ENCODE peak calls at places on chromosomes 3 and 15, in eight cellular contexts. R is HFFc6; B is LoVo; K is left cardiac atrium; Y is stimulated activated CD4-positive, alpha-beta T cell treated with anti-CD3 and anti-CD28 coated beads, Interleukin-15, amount 100 ng/mL, for 1 hour; J is activated T-helper 9 cell treated with anti-CD3 and anti-CD28 coated beads, Interleukin-2, amount 50 U/mL, for 16 hours; U is hepatocyte; H is NCI-H1436. X is an unnamed sample.

GRCh38 chr15:29208352-29208751 is 61.3 kb downstream of the NSMCE3 start:
- DNase-seq in R (no peak), B (no peak), K (no peak), Y (no peak), J (no peak), U (no peak), H (peak; percentile 3), X (no peak)

GRCh38 chr3:155859859-155860258 is 5.6 kb upstream of the SLC33A1 start:
- DNase-seq in R (peak; percentile 20), B (peak; percentile 26), K (no peak), Y (no peak), J (no peak), U (no peak), H (no peak), X (no peak)

GRCh38 chr3:45664558-45664957 is 24.6 kb upstream of the SACM1L start:
- DNase-seq in R (no peak), B (no peak), K (no peak), Y (peak; percentile 41), J (peak; percentile 58), U (no peak), H (no peak), X (no peak)

GRCh38 chr3:48016336-48016973 is at the start of gene MAP4:
- DNase-seq in R (no peak), B (no peak), K (no peak), Y (no peak), J (no peak), U (no peak), H (no peak), X (peak; percentile 65)

GRCh38 chr3:25103391-25103790 is 324.7 kb upstream of the RARB start:
- DNase-seq in R (no peak), B (no peak), K (no peak), Y (no peak), J (no peak), U (no peak), H (no peak), X (no peak)

GRCh38 chr15:60961541-60961940 is 267.6 kb downstream of the RORA start:
- DNase-seq in R (no peak), B (no peak), K (no peak), Y (no peak), J (no peak), U (peak; percentile 30), H (no peak), X (no peak)

GRCh38 chr3:117355566-117355965 is 646.0 kb downstream of the TUSC7 start:
- DNase-seq in R (no peak), B (no peak), K (no peak), Y (no peak), J (no peak), U (peak; percentile 34), H (peak; percentile 64), X (no peak)

GRCh38 chr3:150412599-150413069 is 4.5 kb downstream of the TSC22D2 start:
- DNase-seq in R (peak; percentile 69), B (no peak), K (no peak), Y (no peak), J (no peak), U (peak; percentile 39), H (peak; percentile 13), X (no peak)

GRCh38 chr15:81091889-81092558 is 42.0 kb upstream of the CFAP161 start:
- DNase-seq in R (peak; percentile 95), B (peak; percentile 29), K (no peak), Y (no peak), J (no peak), U (peak; percentile 70), H (no peak), X (no peak)

GRCh38 chr3:63921741-63922482 is 9.7 kb upstream of the SCAANT1 start:
- DNase-seq in R (no peak), B (no peak), K (no peak), Y (no peak), J (no peak), U (no peak), H (no peak), X (no peak)

GRCh38 chr3:129305592-129306091 is 27.0 kb downstream of the HMCES start:
- DNase-seq in R (peak; percentile 77), B (no peak), K (peak; percentile 90), Y (no peak), J (no peak), U (peak; percentile 91), H (peak; percentile 99), X (no peak)

GRCh38 chr3:79361748-79362378 is 405.9 kb downstream of the ROBO1 start:
- DNase-seq in R (peak; percentile 52), B (peak; percentile 47), K (no peak), Y (no peak), J (no peak), U (peak; percentile 69), H (no peak), X (no peak)

GRCh38 chr3:45414823-45415222 is 26.4 kb downstream of the LARS2 start:
- DNase-seq in R (no peak), B (no peak), K (no peak), Y (no peak), J (no peak), U (no peak), H (no peak), X (no peak)

GRCh38 chr3:164927728-164928127 is 150.6 kb downstream of the SI start:
- DNase-seq in R (no peak), B (no peak), K (no peak), Y (no peak), J (no peak), U (no peak), H (no peak), X (no peak)

GRCh38 chr3:134640872-134641470 is 9.9 kb downstream of the KY start:
- DNase-seq in R (peak; percentile 14), B (peak; percentile 18), K (no peak), Y (no peak), J (no peak), U (peak; percentile 63), H (peak; percentile 22), X (no peak)

GRCh38 chr3:47420044-47420430 is 39.2 kb downstream of the PTPN23 start:
- DNase-seq in R (no peak), B (no peak), K (no peak), Y (no peak), J (no peak), U (no peak), H (no peak), X (no peak)

GRCh38 chr3:172034786-172035685 is 4.3 kb upstream of the FNDC3B start:
- DNase-seq in R (peak; percentile 42), B (peak; percentile 30), K (no peak), Y (no peak), J (no peak), U (peak; percentile 30), H (peak; percentile 8), X (no peak)

GRCh38 chr15:87575896-87576295 is 680.6 kb downstream of the NTRK3 start:
- DNase-seq in R (no peak), B (no peak), K (no peak), Y (no peak), J (no peak), U (no peak), H (no peak), X (no peak)

GRCh38 chr3:11384074-11384473 is 111.9 kb downstream of the ATG7 start:
- DNase-seq in R (no peak), B (no peak), K (no peak), Y (no peak), J (no peak), U (no peak), H (no peak), X (no peak)

GRCh38 chr3:115423170-115423569 is 200.1 kb upstream of the GAP43 start:
- DNase-seq in R (no peak), B (no peak), K (no peak), Y (no peak), J (no peak), U (no peak), H (no peak), X (no peak)

GRCh38 chr3:13494463-13495350 is 14.6 kb downstream of the HDAC11 start:
- DNase-seq in R (peak; percentile 27), B (no peak), K (peak; percentile 37), Y (no peak), J (no peak), U (no peak), H (no peak), X (no peak)

GRCh38 chr3:102078864-102079808 is 229.8 kb downstream of the NFKBIZ start:
- DNase-seq in R (no peak), B (no peak), K (no peak), Y (no peak), J (no peak), U (no peak), H (no peak), X (no peak)

GRCh38 chr15:81492303-81492702 is 118.3 kb upstream of the TMC3 start:
- DNase-seq in R (no peak), B (no peak), K (peak; percentile 36), Y (no peak), J (no peak), U (no peak), H (no peak), X (peak; percentile 59)

GRCh38 chr15:81160312-81161214 is 26.5 kb downstream of the CFAP161 start:
- DNase-seq in R (peak; percentile 55), B (no peak), K (peak; percentile 64), Y (no peak), J (no peak), U (peak; percentile 72), H (no peak), X (no peak)

GRCh38 chr15:26716069-26716468 is 56.8 kb downstream of the GABRB3 start:
- DNase-seq in R (no peak), B (no peak), K (no peak), Y (no peak), J (no peak), U (no peak), H (no peak), X (no peak)

GRCh38 chr15:90201150-90201943 is at the start of gene SEMA4B:
- DNase-seq in R (no peak), B (peak; percentile 75), K (peak; percentile 79), Y (peak; percentile 47), J (peak; percentile 60), U (peak; percentile 92), H (peak; percentile 57), X (no peak)

GRCh38 chr3:147699175-147699838 is 290.1 kb downstream of the ZIC1 start:
- DNase-seq in R (peak; percentile 17), B (no peak), K (no peak), Y (no peak), J (no peak), U (no peak), H (no peak), X (no peak)

GRCh38 chr3:72270072-72270611 is 485.2 kb upstream of the PROK2 start:
- DNase-seq in R (peak; percentile 89), B (peak; percentile 67), K (peak; percentile 91), Y (no peak), J (no peak), U (peak; percentile 90), H (no peak), X (no peak)

GRCh38 chr15:68979036-68979435 is 35.5 kb upstream of the NOX5 start:
- DNase-seq in R (no peak), B (no peak), K (no peak), Y (no peak), J (no peak), U (no peak), H (no peak), X (no peak)

GRCh38 chr3:168216851-168217250 is 121.1 kb upstream of the GOLIM4 start:
- DNase-seq in R (no peak), B (no peak), K (no peak), Y (no peak), J (no peak), U (no peak), H (no peak), X (no peak)

GRCh38 chr3:8491246-8491645 is 10.4 kb upstream of the LMCD1 start:
- DNase-seq in R (no peak), B (no peak), K (no peak), Y (no peak), J (no peak), U (no peak), H (no peak), X (no peak)

GRCh38 chr3:127598841-127599570 is 795 bp downstream of the MCM2 start:
- DNase-seq in R (no peak), B (no peak), K (no peak), Y (no peak), J (no peak), U (no peak), H (no peak), X (no peak)

GRCh38 chr15:40936709-40937666 is 7.8 kb downstream of the DLL4 start:
- DNase-seq in R (no peak), B (no peak), K (no peak), Y (no peak), J (no peak), U (no peak), H (peak; percentile 97), X (no peak)

GRCh38 chr3:43411429-43411828 is 125.1 kb downstream of the SNRK start:
- DNase-seq in R (no peak), B (no peak), K (no peak), Y (no peak), J (no peak), U (no peak), H (no peak), X (no peak)

X was measured in cerebellar nuclear complex.